ENCODE peak calls at places on chromosomes 5 and 9, in five cellular contexts. X, S, C, U and W are unnamed samples.

GRCh38 chr5:43110606-43111170 is 10.0 kb upstream of the ZNF131 start:
- DNase-seq in X (no peak), S (peak), C (peak), U (no peak), W (no peak)

GRCh38 chr9:114909657-114910056 is 20.7 kb downstream of the TNFSF8 start:
- DNase-seq in X (no peak), S (no peak), C (no peak), U (no peak), W (no peak)

GRCh38 chr5:116176124-116176523 is 91.3 kb downstream of the COMMD10 start:
- DNase-seq in X (no peak), S (no peak), C (no peak), U (peak), W (no peak)

GRCh38 chr5:123965626-123966025 is 453.6 kb downstream of the CSNK1G3 start:
- DNase-seq in X (no peak), S (no peak), C (no peak), U (no peak), W (no peak)

GRCh38 chr5:43616535-43616934 is 13.6 kb downstream of the NNT start:
- DNase-seq in X (no peak), S (no peak), C (no peak), U (no peak), W (no peak)

GRCh38 chr9:698937-699336 is 142.6 kb upstream of the DMRT1 start:
- DNase-seq in X (no peak), S (no peak), C (no peak), U (no peak), W (no peak)

GRCh38 chr5:27815061-27815460 is 776.7 kb upstream of the CDH9 start:
- DNase-seq in X (no peak), S (no peak), C (no peak), U (no peak), W (no peak)

GRCh38 chr9:129828969-129829368 is 5.0 kb upstream of the TOR1A start:
- DNase-seq in X (no peak), S (no peak), C (no peak), U (no peak), W (no peak)

GRCh38 chr9:116391306-116391900 is 237.8 kb downstream of the PAPPA start:
- DNase-seq in X (no peak), S (no peak), C (peak), U (no peak), W (peak)

GRCh38 chr9:98796364-98797101 is at the start of gene ANKS6:
- DNase-seq in X (peak), S (peak), C (peak), U (peak), W (no peak)

GRCh38 chr5:143434261-143435206 is 31.0 kb upstream of the NR3C1 start:
- DNase-seq in X (peak), S (no peak), C (no peak), U (no peak), W (no peak)

GRCh38 chr5:151068571-151069197 is 12.2 kb downstream of the TNIP1 start:
- DNase-seq in X (no peak), S (no peak), C (no peak), U (no peak), W (no peak)

GRCh38 chr5:34022131-34022705 is 14.4 kb upstream of the AMACR start:
- DNase-seq in X (no peak), S (no peak), C (no peak), U (no peak), W (no peak)

GRCh38 chr5:119330367-119331183 is 25.2 kb upstream of the TNFAIP8 start:
- DNase-seq in X (no peak), S (no peak), C (no peak), U (no peak), W (no peak)

GRCh38 chr5:98433673-98434072 is 339.8 kb upstream of the RGMB start:
- DNase-seq in X (no peak), S (no peak), C (peak), U (no peak), W (no peak)

GRCh38 chr5:143721960-143722359 is 90.0 kb upstream of the HMHB1 start:
- DNase-seq in X (no peak), S (peak), C (no peak), U (no peak), W (no peak)

GRCh38 chr9:113548221-113549041 is 84.9 kb downstream of the RGS3 start:
- DNase-seq in X (no peak), S (no peak), C (no peak), U (peak), W (no peak)

GRCh38 chr5:79831910-79832309 is 142.3 kb downstream of the CMYA5 start:
- DNase-seq in X (no peak), S (no peak), C (no peak), U (no peak), W (no peak)

GRCh38 chr5:82365744-82366228 is 87.6 kb upstream of the RPS23 start:
- DNase-seq in X (no peak), S (no peak), C (peak), U (no peak), W (peak)

GRCh38 chr9:93184439-93185221 is 691 bp downstream of the WNK2 start:
- DNase-seq in X (no peak), S (peak), C (peak), U (peak), W (no peak)

GRCh38 chr5:125002727-125003598 is 256.5 kb upstream of the ZNF608 start:
- DNase-seq in X (no peak), S (no peak), C (no peak), U (no peak), W (no peak)

GRCh38 chr5:78574731-78575161 is 73.8 kb downstream of the LHFPL2 start:
- DNase-seq in X (no peak), S (peak), C (no peak), U (no peak), W (peak)

GRCh38 chr9:95740217-95741004 is 135.1 kb upstream of the ERCC6L2 start:
- DNase-seq in X (no peak), S (no peak), C (no peak), U (no peak), W (no peak)

GRCh38 chr9:75086443-75087278 is 1.3 kb downstream of the NMRK1 start:
- DNase-seq in X (no peak), S (no peak), C (no peak), U (no peak), W (no peak)

GRCh38 chr9:116193636-116194035 is 40.0 kb downstream of the PAPPA start:
- DNase-seq in X (no peak), S (no peak), C (no peak), U (no peak), W (no peak)

GRCh38 chr5:139669681-139670368 is 21.7 kb downstream of the CXXC5 start:
- DNase-seq in X (no peak), S (peak), C (no peak), U (no peak), W (no peak)

GRCh38 chr9:97293207-97293721 is 14.2 kb upstream of the CCDC180 start:
- DNase-seq in X (no peak), S (no peak), C (no peak), U (no peak), W (no peak)

GRCh38 chr9:137589441-137590122 is 730 bp downstream of the ZMYND19 start:
- DNase-seq in X (no peak), S (no peak), C (no peak), U (no peak), W (no peak)

GRCh38 chr5:178527458-178528307 is 62.5 kb downstream of the COL23A1 start:
- DNase-seq in X (no peak), S (no peak), C (no peak), U (peak), W (no peak)

GRCh38 chr5:90558344-90559192 is at the start of gene ADGRV1:
- DNase-seq in X (no peak), S (peak), C (peak), U (peak), W (peak)

GRCh38 chr5:153352685-153353219 is 137.7 kb upstream of the GRIA1 start:
- DNase-seq in X (no peak), S (no peak), C (peak), U (no peak), W (no peak)

GRCh38 chr5:57911466-57911865 is 428.9 kb upstream of the ACTBL2 start:
- DNase-seq in X (no peak), S (peak), C (no peak), U (no peak), W (no peak)

GRCh38 chr9:100074093-100074492 is 24.7 kb downstream of the ERP44 start:
- DNase-seq in X (no peak), S (no peak), C (no peak), U (no peak), W (no peak)